ENCODE peak calls at places on chromosomes 5 and 9, in eight cellular contexts. U, W, P, G, H, A, M and I are unnamed samples.
A peak's percentile ranks its signal among the peaks of the same experiment; 100 is the strongest.

GRCh38 chr5:57841671-57842375 is 359.2 kb upstream of the ACTBL2 start:
- DNase-seq in M (peak; percentile 96), G (no peak), W (no peak), H (no peak), U (peak; percentile 98), A (peak; percentile 99), P (peak; percentile 98), I (peak; percentile 99)

GRCh38 chr9:16787724-16788123 is 82.7 kb downstream of the BNC2 start:
- DNase-seq in G (no peak), P (no peak), U (peak; percentile 58), A (peak; percentile 24), H (no peak), M (peak; percentile 31), W (no peak), I (peak; percentile 18)

GRCh38 chr5:145495171-145495570 is 340.0 kb downstream of the PRELID2 start:
- DNase-seq in A (no peak), M (peak; percentile 73), G (no peak), W (no peak), P (no peak), U (no peak), H (no peak), I (no peak)

GRCh38 chr9:135741276-135742219 is 39.6 kb downstream of the KCNT1 start:
- DNase-seq in A (no peak), G (no peak), P (no peak), M (no peak), W (no peak), H (no peak), U (no peak), I (no peak)

GRCh38 chr5:154176191-154176590 is 14.3 kb upstream of the GALNT10 start:
- DNase-seq in W (no peak), G (no peak), P (no peak), H (no peak), M (peak; percentile 77), U (no peak), A (peak; percentile 47), I (peak; percentile 26)

GRCh38 chr5:150505041-150505511 is 2.9 kb upstream of the NDST1 start:
- DNase-seq in M (no peak), W (no peak), U (no peak), G (no peak), A (no peak), H (no peak), P (no peak), I (peak; percentile 68)

GRCh38 chr5:176458904-176459561 is 10.8 kb downstream of the FAF2 start:
- DNase-seq in U (no peak), H (no peak), G (no peak), W (no peak), P (no peak), M (peak; percentile 44), A (no peak), I (no peak)

GRCh38 chr9:105858284-105858683 is 163.9 kb downstream of the TMEM38B start:
- DNase-seq in P (no peak), W (no peak), G (peak; percentile 13), A (no peak), H (no peak), M (no peak), U (no peak), I (no peak)

GRCh38 chr5:37694867-37695266 is 145.0 kb downstream of the GDNF start:
- DNase-seq in W (no peak), U (no peak), H (no peak), P (no peak), M (no peak), A (no peak), G (no peak), I (no peak)

GRCh38 chr5:77390795-77391194 is 101.3 kb downstream of the WDR41 start:
- DNase-seq in M (peak; percentile 5), W (no peak), A (peak; percentile 82), P (no peak), H (no peak), U (peak; percentile 47), G (no peak), I (peak; percentile 76)